ENCODE peak calls at places on chromosome 1, in seven cellular contexts. N is activated naive CD8-positive, alpha-beta T cell treated with anti-CD3 and anti-CD28 coated beads, Interleukin-2, amount 50 U/mL, for 24 hours; M is activated naive CD4-positive, alpha-beta T cell treated with anti-CD3 and anti-CD28 coated beads, Interleukin-2, amount 50 U/mL, for 16 hours; U is stimulated activated CD8-positive, alpha-beta memory T cell treated with anti-CD3 and anti-CD28 coated beads, Interleukin-4, amount 100 ng/mL, for 1 hour; Y is IMR-90; X is CD4-positive, alpha-beta T cell; H is nephron progenitor cell. Q is an unnamed sample.

GRCh38 chr1:59845091-59845490 is 30.3 kb downstream of the HOOK1 start:
- DNase-seq in N (no peak), M (no peak), U (no peak), Y (no peak), X (no peak), H (no peak), Q (no peak)

GRCh38 chr1:59071289-59071688 is 225.6 kb upstream of the FGGY start:
- DNase-seq in N (no peak), M (no peak), U (no peak), Y (no peak), X (no peak), H (no peak), Q (no peak)

GRCh38 chr1:18249691-18250090 is 142.1 kb downstream of the IGSF21 start:
- DNase-seq in N (no peak), M (no peak), U (no peak), Y (no peak), X (no peak), H (no peak), Q (no peak)

GRCh38 chr1:186617860-186618780 is 62.1 kb downstream of the PTGS2 start:
- DNase-seq in N (peak; percentile 50), M (peak; percentile 35), U (no peak), Y (no peak), X (no peak), H (no peak), Q (no peak)

GRCh38 chr1:228407118-228408040 is 744 bp upstream of the TRIM11 start:
- DNase-seq in N (no peak), M (no peak), U (no peak), Y (no peak), X (no peak), H (no peak), Q (no peak)

GRCh38 chr1:7783178-7783711 is 846 bp upstream of the PER3 start:
- DNase-seq in N (peak; percentile 54), M (no peak), U (no peak), Y (peak; percentile 24), X (no peak), H (peak; percentile 77), Q (peak; percentile 61)

GRCh38 chr1:951364-951763 is 7.7 kb downstream of the NOC2L start:
- DNase-seq in N (no peak), M (no peak), U (no peak), Y (peak; percentile 32), X (no peak), H (no peak), Q (no peak)

GRCh38 chr1:48697066-48697707 is 79.5 kb downstream of the BEND5 start:
- DNase-seq in N (peak; percentile 71), M (peak; percentile 46), U (no peak), Y (peak; percentile 21), X (peak; percentile 18), H (peak; percentile 86), Q (peak; percentile 79)

GRCh38 chr1:87318806-87319205 is 9.9 kb upstream of the LMO4 start:
- DNase-seq in N (no peak), M (no peak), U (no peak), Y (no peak), X (no peak), H (no peak), Q (no peak)

GRCh38 chr1:219567341-219567947 is 45.5 kb downstream of the ZC3H11B start:
- DNase-seq in N (no peak), M (no peak), U (no peak), Y (peak; percentile 71), X (no peak), H (no peak), Q (no peak)

GRCh38 chr1:48603222-48603621 is 131.2 kb upstream of the SPATA6 start:
- DNase-seq in N (no peak), M (no peak), U (no peak), Y (no peak), X (no peak), H (no peak), Q (no peak)

GRCh38 chr1:17075470-17076255 is 21.8 kb upstream of the SDHB start:
- DNase-seq in N (no peak), M (no peak), U (no peak), Y (no peak), X (no peak), H (no peak), Q (peak; percentile 46)

GRCh38 chr1:49842596-49842995 is 181.2 kb downstream of the AGBL4 start:
- DNase-seq in N (no peak), M (no peak), U (no peak), Y (no peak), X (no peak), H (no peak), Q (no peak)

GRCh38 chr1:43540653-43541071 is 10.0 kb downstream of the PTPRF start:
- DNase-seq in N (no peak), M (no peak), U (no peak), Y (no peak), X (no peak), H (peak; percentile 53), Q (no peak)

GRCh38 chr1:202197670-202198359 is 4.2 kb downstream of the LGR6 start:
- DNase-seq in N (no peak), M (no peak), U (no peak), Y (no peak), X (no peak), H (no peak), Q (no peak)

GRCh38 chr1:18929686-18930085 is 26.8 kb downstream of the IFFO2 start:
- DNase-seq in N (no peak), M (no peak), U (no peak), Y (peak; percentile 83), X (no peak), H (no peak), Q (no peak)

Q was measured in endothelial cell.